ENCODE peak calls at places on chromosomes 4 and X, in ten cellular contexts. B, G, L, I, A, E, V, D, R and Z are unnamed samples.

GRCh38 chr4:147755567-147756295 is 23.8 kb downstream of the ARHGAP10 start:
- DNase-seq in R (no peak), D (no peak), V (no peak), L (no peak), G (no peak), I (no peak), B (no peak), A (no peak), E (no peak), Z (no peak)

GRCh38 chrX:42119076-42119475 is 195.7 kb upstream of the CASK start:
- DNase-seq in L (peak; percentile 68), D (peak; percentile 41), E (no peak), G (no peak), R (peak; percentile 49), I (no peak), B (no peak), A (peak; percentile 4), V (no peak), Z (no peak)

GRCh38 chr4:53050361-53050774 is 188.3 kb downstream of the RASL11B start:
- DNase-seq in D (no peak), L (no peak), G (no peak), V (no peak), B (no peak), R (no peak), I (no peak), A (no peak), E (no peak), Z (no peak)

GRCh38 chr4:55311792-55312490 is 34.1 kb upstream of the SRD5A3 start:
- DNase-seq in E (peak; percentile 25), I (no peak), R (no peak), A (no peak), G (no peak), L (no peak), B (no peak), D (no peak), V (no peak), Z (no peak)

GRCh38 chr4:2790583-2791517 is 2.0 kb upstream of the SH3BP2 start:
- DNase-seq in I (peak; percentile 66), D (peak; percentile 5), L (no peak), G (no peak), A (no peak), R (no peak), B (no peak), V (no peak), E (no peak), Z (no peak)

GRCh38 chr4:123452585-123452984 is 56.0 kb downstream of the SPRY1 start:
- DNase-seq in D (peak; percentile 32), L (peak; percentile 63), A (peak; percentile 26), R (peak; percentile 69), V (no peak), B (peak; percentile 46), G (no peak), E (peak; percentile 83), I (no peak), Z (peak; percentile 59)

GRCh38 chr4:26141916-26142638 is 178.7 kb upstream of the RBPJ start:
- DNase-seq in V (no peak), E (peak; percentile 45), B (peak; percentile 54), R (no peak), I (no peak), A (peak; percentile 65), G (no peak), L (no peak), D (peak; percentile 76), Z (no peak)

GRCh38 chr4:83125738-83126141 is 11.2 kb upstream of the PLAC8 start:
- DNase-seq in G (no peak), B (peak; percentile 85), E (no peak), R (no peak), I (no peak), D (peak; percentile 20), V (no peak), L (peak; percentile 60), A (no peak), Z (peak; percentile 88)

GRCh38 chrX:68989865-68990606 is 161.2 kb downstream of the EFNB1 start:
- DNase-seq in A (no peak), E (no peak), V (no peak), L (no peak), I (no peak), R (no peak), B (no peak), G (peak; percentile 95), D (peak; percentile 48), Z (no peak)

GRCh38 chr4:81343536-81343935 is 128.2 kb downstream of the RASGEF1B start:
- DNase-seq in G (no peak), L (no peak), E (no peak), A (no peak), I (no peak), V (no peak), R (no peak), D (no peak), B (no peak), Z (no peak)

DNA sequence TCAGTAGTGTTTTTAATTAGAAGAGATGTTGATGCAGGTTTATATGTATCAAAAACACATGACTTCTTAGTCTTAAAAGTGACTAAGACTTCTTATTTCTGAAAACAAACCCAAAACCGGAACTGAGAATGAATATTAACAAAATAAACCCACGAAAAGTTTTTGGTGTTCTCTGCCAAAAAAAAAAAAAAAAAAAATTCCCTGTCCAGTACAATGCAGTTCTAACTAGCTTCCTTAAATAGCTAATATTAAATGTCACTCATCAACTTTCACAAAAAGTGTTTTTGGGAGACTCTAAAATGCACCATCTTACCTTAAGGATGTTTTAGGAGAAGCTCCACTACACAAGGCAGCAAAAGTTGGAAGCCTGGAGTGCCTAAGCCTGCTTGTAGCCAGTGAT is 2.0 kb downstream of the ANKRD37 start:
- DNase-seq in I (no peak), R (no peak), L (no peak), B (no peak), A (no peak), V (no peak), G (no peak), D (no peak), E (no peak), Z (no peak)
- H3K27ac ChIP-seq in I (no peak overlapping the region), R (no peak overlapping the region), L (no peak overlapping the region), B (peak overlapping the region; percentile 20), A (peak overlapping the region; percentile 100), V (no peak overlapping the region), G (no peak overlapping the region), D (no peak overlapping the region), E (peak overlapping the region; percentile 34), Z (peak overlapping the region; percentile 39)

GRCh38 chrX:48937065-48937907 is 18.5 kb upstream of the PIM2 start:
- DNase-seq in B (peak; percentile 84), A (peak; percentile 9), D (no peak), I (peak; percentile 86), E (peak; percentile 18), L (no peak), V (peak; percentile 88), G (no peak), R (no peak), Z (peak; percentile 63)
- H3K27ac ChIP-seq in B (peak overlapping the region; percentile 58), A (no peak overlapping the region), D (peak overlapping the region; percentile 20), I (peak overlapping the region; percentile 79), E (peak overlapping the region; percentile 62), L (no peak overlapping the region), V (peak overlapping the region; percentile 92), G (no peak overlapping the region), R (no peak overlapping the region), Z (peak overlapping the region; percentile 53)

GRCh38 chrX:154721155-154721554 is 29.7 kb downstream of the GAB3 start:
- DNase-seq in E (no peak), V (no peak), L (no peak), R (no peak), I (no peak), A (no peak), G (no peak), D (no peak), B (no peak), Z (no peak)

GRCh38 chrX:154717824-154718223 is 33.1 kb downstream of the GAB3 start:
- DNase-seq in V (no peak), I (no peak), L (no peak), E (no peak), A (no peak), G (no peak), B (peak; percentile 26), R (no peak), D (no peak), Z (no peak)

GRCh38 chrX:154718607-154719006 is 32.3 kb downstream of the GAB3 start:
- DNase-seq in R (no peak), A (no peak), L (no peak), B (no peak), G (no peak), E (no peak), D (no peak), V (no peak), I (no peak), Z (no peak)

GRCh38 chrX:154719132-154719675 is 31.7 kb downstream of the GAB3 start:
- DNase-seq in D (no peak), G (no peak), V (peak; percentile 27), I (no peak), A (no peak), B (no peak), R (no peak), L (peak; percentile 55), E (no peak), Z (no peak)

GRCh38 chrX:154720067-154720466 is 30.8 kb downstream of the GAB3 start:
- DNase-seq in E (no peak), V (no peak), I (no peak), G (no peak), D (no peak), L (no peak), B (no peak), R (no peak), A (no peak), Z (no peak)
- H3K27ac ChIP-seq in E (no peak overlapping the region), V (no peak overlapping the region), I (no peak overlapping the region), G (no peak overlapping the region), D (no peak overlapping the region), L (no peak overlapping the region), B (no peak overlapping the region), R (no peak overlapping the region), A (no peak overlapping the region), Z (no peak overlapping the region)

GRCh38 chr4:145177511-145177905 is 2.9 kb downstream of the OTUD4 start:
- DNase-seq in A (no peak), B (no peak), I (no peak), E (no peak), D (peak; percentile 17), L (no peak), G (no peak), V (no peak), R (no peak), Z (no peak)
- H3K27ac ChIP-seq in A (peak overlapping the region; percentile 95), B (peak overlapping the region; percentile 99), I (peak overlapping the region; percentile 96), E (peak overlapping the region; percentile 99), D (peak overlapping the region; percentile 99), L (peak overlapping the region; percentile 62), G (peak overlapping the region; percentile 99), V (no peak overlapping the region), R (no peak overlapping the region), Z (peak overlapping the region; percentile 99)